ENCODE peak calls at places on chromosome 6, in nine cellular contexts. One of them, this sample, is unnamed.

GRCh38 chr6:166488081-166488685 is 98.3 kb downstream of the RAMACL start:
- DNase-seq in OCI-LY7: no peak
- DNase-seq in mammary epithelial cell: no peak
- DNase-seq in H9: no peak
- DNase-seq in HCT116: no peak
- DNase-seq in GM23248: peak; percentile 19
- DNase-seq in GM12878: peak; percentile 80
- DNase-seq in fibroblast of lung: no peak
- DNase-seq in DND-41: peak; percentile 88
- DNase-seq in this sample: no peak

GRCh38 chr6:16600026-16600425 is 161.2 kb downstream of the ATXN1 start:
- DNase-seq in OCI-LY7: no peak
- DNase-seq in mammary epithelial cell: no peak
- DNase-seq in H9: no peak
- DNase-seq in HCT116: no peak
- DNase-seq in GM23248: no peak
- DNase-seq in GM12878: no peak
- DNase-seq in fibroblast of lung: no peak
- DNase-seq in DND-41: no peak
- DNase-seq in this sample: no peak

GRCh38 chr6:146287691-146288369 is 255.8 kb upstream of the RAB32 start:
- DNase-seq in OCI-LY7: no peak
- DNase-seq in mammary epithelial cell: no peak
- DNase-seq in H9: no peak
- DNase-seq in HCT116: no peak
- DNase-seq in GM23248: peak; percentile 37
- DNase-seq in GM12878: no peak
- DNase-seq in fibroblast of lung: peak; percentile 72
- DNase-seq in DND-41: no peak
- DNase-seq in this sample: no peak

GRCh38 chr6:38671885-38672467 is 31.0 kb downstream of the GLO1 start:
- DNase-seq in OCI-LY7: peak; percentile 62
- DNase-seq in mammary epithelial cell: peak; percentile 56
- DNase-seq in H9: peak; percentile 33
- DNase-seq in HCT116: peak; percentile 28
- DNase-seq in GM23248: peak; percentile 79
- DNase-seq in GM12878: peak; percentile 55
- DNase-seq in fibroblast of lung: peak; percentile 43
- DNase-seq in DND-41: peak; percentile 30
- DNase-seq in this sample: peak; percentile 80

GRCh38 chr6:105936972-105937371 is 149.2 kb upstream of the PRDM1 start:
- DNase-seq in OCI-LY7: no peak
- DNase-seq in mammary epithelial cell: no peak
- DNase-seq in H9: no peak
- DNase-seq in HCT116: no peak
- DNase-seq in GM23248: no peak
- DNase-seq in GM12878: no peak
- DNase-seq in fibroblast of lung: no peak
- DNase-seq in DND-41: no peak
- DNase-seq in this sample: no peak

GRCh38 chr6:15948930-15949900 is 179.7 kb upstream of the MYLIP start:
- DNase-seq in OCI-LY7: no peak
- DNase-seq in mammary epithelial cell: peak; percentile 57
- DNase-seq in H9: peak; percentile 42
- DNase-seq in HCT116: no peak
- DNase-seq in GM23248: no peak
- DNase-seq in GM12878: no peak
- DNase-seq in fibroblast of lung: peak; percentile 34
- DNase-seq in DND-41: no peak
- DNase-seq in this sample: peak; percentile 43

GRCh38 chr6:142162780-142163179 is 15.7 kb downstream of the VTA1 start:
- DNase-seq in OCI-LY7: no peak
- DNase-seq in mammary epithelial cell: no peak
- DNase-seq in H9: no peak
- DNase-seq in HCT116: no peak
- DNase-seq in GM23248: no peak
- DNase-seq in GM12878: no peak
- DNase-seq in fibroblast of lung: no peak
- DNase-seq in DND-41: no peak
- DNase-seq in this sample: no peak

GRCh38 chr6:1137849-1138248 is 174.0 kb upstream of the FOXQ1 start:
- DNase-seq in OCI-LY7: no peak
- DNase-seq in mammary epithelial cell: no peak
- DNase-seq in H9: no peak
- DNase-seq in HCT116: no peak
- DNase-seq in GM23248: no peak
- DNase-seq in GM12878: no peak
- DNase-seq in fibroblast of lung: no peak
- DNase-seq in DND-41: no peak
- DNase-seq in this sample: no peak

GRCh38 chr6:36852481-36853147 is 13.4 kb upstream of the CPNE5 start:
- DNase-seq in OCI-LY7: no peak
- DNase-seq in mammary epithelial cell: peak; percentile 61
- DNase-seq in H9: no peak
- DNase-seq in HCT116: no peak
- DNase-seq in GM23248: peak; percentile 92
- DNase-seq in GM12878: no peak
- DNase-seq in fibroblast of lung: peak; percentile 68
- DNase-seq in DND-41: no peak
- DNase-seq in this sample: peak; percentile 53

GRCh38 chr6:81767163-81768000 is 14.9 kb upstream of the TENT5A start:
- DNase-seq in OCI-LY7: no peak
- DNase-seq in mammary epithelial cell: peak; percentile 5
- DNase-seq in H9: no peak
- DNase-seq in HCT116: no peak
- DNase-seq in GM23248: peak; percentile 83
- DNase-seq in GM12878: no peak
- DNase-seq in fibroblast of lung: peak; percentile 76
- DNase-seq in DND-41: no peak
- DNase-seq in this sample: peak; percentile 52

GRCh38 chr6:2215342-2215741 is 30.1 kb downstream of the GMDS start:
- DNase-seq in OCI-LY7: no peak
- DNase-seq in mammary epithelial cell: no peak
- DNase-seq in H9: no peak
- DNase-seq in HCT116: no peak
- DNase-seq in GM23248: no peak
- DNase-seq in GM12878: no peak
- DNase-seq in fibroblast of lung: peak; percentile 41
- DNase-seq in DND-41: no peak
- DNase-seq in this sample: no peak

GRCh38 chr6:104321301-104321700 is 538.4 kb downstream of the HACE1 start:
- DNase-seq in OCI-LY7: no peak
- DNase-seq in mammary epithelial cell: no peak
- DNase-seq in H9: no peak
- DNase-seq in HCT116: no peak
- DNase-seq in GM23248: no peak
- DNase-seq in GM12878: no peak
- DNase-seq in fibroblast of lung: no peak
- DNase-seq in DND-41: no peak
- DNase-seq in this sample: no peak

GRCh38 chr6:136138003-136138402 is 112.1 kb downstream of the MTFR2 start:
- DNase-seq in OCI-LY7: no peak
- DNase-seq in mammary epithelial cell: no peak
- DNase-seq in H9: no peak
- DNase-seq in HCT116: no peak
- DNase-seq in GM23248: no peak
- DNase-seq in GM12878: no peak
- DNase-seq in fibroblast of lung: no peak
- DNase-seq in DND-41: no peak
- DNase-seq in this sample: no peak

GRCh38 chr6:2794171-2794730 is 29.1 kb downstream of the WRNIP1 start:
- DNase-seq in OCI-LY7: no peak
- DNase-seq in mammary epithelial cell: peak; percentile 71
- DNase-seq in H9: no peak
- DNase-seq in HCT116: no peak
- DNase-seq in GM23248: peak; percentile 37
- DNase-seq in GM12878: no peak
- DNase-seq in fibroblast of lung: peak; percentile 65
- DNase-seq in DND-41: no peak
- DNase-seq in this sample: no peak

GRCh38 chr6:82017316-82017715 is 230.2 kb downstream of the IBTK start:
- DNase-seq in OCI-LY7: no peak
- DNase-seq in mammary epithelial cell: peak; percentile 95
- DNase-seq in H9: peak; percentile 45
- DNase-seq in HCT116: peak; percentile 55
- DNase-seq in GM23248: peak; percentile 95
- DNase-seq in GM12878: no peak
- DNase-seq in fibroblast of lung: peak; percentile 77
- DNase-seq in DND-41: no peak
- DNase-seq in this sample: peak; percentile 80

GRCh38 chr6:16752206-16752867 is 8.9 kb downstream of the ATXN1 start:
- DNase-seq in OCI-LY7: no peak
- DNase-seq in mammary epithelial cell: peak; percentile 88
- DNase-seq in H9: no peak
- DNase-seq in HCT116: no peak
- DNase-seq in GM23248: peak; percentile 98
- DNase-seq in GM12878: no peak
- DNase-seq in fibroblast of lung: peak; percentile 91
- DNase-seq in DND-41: no peak
- DNase-seq in this sample: no peak

GRCh38 chr6:132247381-132248159 is 153.7 kb downstream of the MOXD1 start:
- DNase-seq in OCI-LY7: no peak
- DNase-seq in mammary epithelial cell: no peak
- DNase-seq in H9: no peak
- DNase-seq in HCT116: no peak
- DNase-seq in GM23248: peak; percentile 81
- DNase-seq in GM12878: no peak
- DNase-seq in fibroblast of lung: peak; percentile 52
- DNase-seq in DND-41: no peak
- DNase-seq in this sample: no peak

GRCh38 chr6:148716811-148717210 is 30.0 kb upstream of the UST start:
- DNase-seq in OCI-LY7: no peak
- DNase-seq in mammary epithelial cell: no peak
- DNase-seq in H9: no peak
- DNase-seq in HCT116: no peak
- DNase-seq in GM23248: peak; percentile 33
- DNase-seq in GM12878: no peak
- DNase-seq in fibroblast of lung: no peak
- DNase-seq in DND-41: no peak
- DNase-seq in this sample: no peak

GRCh38 chr6:131764350-131764749 is 43.5 kb upstream of the ENPP1 start:
- DNase-seq in OCI-LY7: no peak
- DNase-seq in mammary epithelial cell: no peak
- DNase-seq in H9: no peak
- DNase-seq in HCT116: no peak
- DNase-seq in GM23248: peak; percentile 76
- DNase-seq in GM12878: no peak
- DNase-seq in fibroblast of lung: no peak
- DNase-seq in DND-41: no peak
- DNase-seq in this sample: peak; percentile 26

GRCh38 chr6:158680441-158680840 is 30.6 kb downstream of the SYTL3 start:
- DNase-seq in OCI-LY7: no peak
- DNase-seq in mammary epithelial cell: no peak
- DNase-seq in H9: no peak
- DNase-seq in HCT116: no peak
- DNase-seq in GM23248: no peak
- DNase-seq in GM12878: no peak
- DNase-seq in fibroblast of lung: no peak
- DNase-seq in DND-41: no peak
- DNase-seq in this sample: no peak
- H3K79me2 ChIP-seq in OCI-LY7: no peaks in the 10 kb centered on the region
- H3K79me2 ChIP-seq in mammary epithelial cell: no peaks in the 10 kb centered on the region
- H3K79me2 ChIP-seq in H9: no peaks in the 10 kb centered on the region
- H3K79me2 ChIP-seq in HCT116: no peaks in the 10 kb centered on the region
- H3K79me2 ChIP-seq in GM23248: no peaks in the 10 kb centered on the region
- H3K79me2 ChIP-seq in GM12878: no peaks in the 10 kb centered on the region
- H3K79me2 ChIP-seq in fibroblast of lung: no peaks in the 10 kb centered on the region
- H3K79me2 ChIP-seq in DND-41: no peaks in the 10 kb centered on the region
- H3K79me2 ChIP-seq in this sample: no peaks in the 10 kb centered on the region

GRCh38 chr6:155344341-155345006 is 30.2 kb upstream of the TFB1M start:
- DNase-seq in OCI-LY7: no peak
- DNase-seq in mammary epithelial cell: no peak
- DNase-seq in H9: no peak
- DNase-seq in HCT116: no peak
- DNase-seq in GM23248: no peak
- DNase-seq in GM12878: no peak
- DNase-seq in fibroblast of lung: no peak
- DNase-seq in DND-41: no peak
- DNase-seq in this sample: no peak
- H3K9me3 ChIP-seq in OCI-LY7: peaks cover 30% of the 10 kb centered on the region
- H3K9me3 ChIP-seq in mammary epithelial cell: no peaks in the 10 kb centered on the region
- H3K9me3 ChIP-seq in H9: no peaks in the 10 kb centered on the region
- H3K9me3 ChIP-seq in HCT116: no peaks in the 10 kb centered on the region
- H3K9me3 ChIP-seq in GM23248: no peaks in the 10 kb centered on the region
- H3K9me3 ChIP-seq in GM12878: peaks cover 45% of the 10 kb centered on the region
- H3K9me3 ChIP-seq in fibroblast of lung: no peaks in the 10 kb centered on the region
- H3K9me3 ChIP-seq in DND-41: no peaks in the 10 kb centered on the region
- H3K9me3 ChIP-seq in this sample: no peaks in the 10 kb centered on the region

DNA sequence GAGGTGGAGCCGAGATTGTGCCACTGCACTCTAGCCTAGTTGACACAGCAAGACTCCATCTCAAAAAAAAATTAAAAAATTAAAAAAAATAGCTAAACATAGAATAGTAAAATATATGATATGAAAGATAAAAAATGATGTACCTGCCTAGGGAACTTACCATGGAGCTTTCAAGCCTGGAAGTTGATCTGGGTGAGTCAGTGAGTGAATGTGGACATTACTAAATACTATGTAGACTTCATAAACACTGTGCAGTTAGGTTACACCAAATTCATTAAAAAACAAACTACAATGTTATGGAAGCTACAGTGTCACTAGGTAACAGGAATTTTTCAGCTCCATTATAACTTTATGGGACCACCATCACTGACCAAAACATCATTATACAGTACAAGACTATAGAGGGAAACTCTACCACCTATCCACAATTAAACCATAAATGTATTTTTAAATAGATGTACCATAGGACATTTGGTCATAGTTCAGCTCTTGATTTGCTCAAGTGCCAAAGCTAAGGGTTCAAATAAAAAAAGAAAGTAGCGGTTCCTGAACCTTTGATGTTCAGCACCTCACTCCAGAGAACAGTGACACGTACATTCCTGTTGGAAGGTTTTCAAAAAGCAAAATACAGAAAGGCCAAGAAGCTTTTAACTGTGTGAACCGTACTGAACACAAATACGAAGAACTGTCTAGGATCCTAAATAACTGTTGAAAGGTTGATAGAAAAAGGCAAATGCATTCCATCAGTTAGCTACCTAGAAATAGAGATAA is 52.4 kb upstream of the SPDEF start:
- DNase-seq in OCI-LY7: no peak
- DNase-seq in mammary epithelial cell: no peak
- DNase-seq in H9: no peak
- DNase-seq in HCT116: no peak
- DNase-seq in GM23248: peak; percentile 35
- DNase-seq in GM12878: no peak
- DNase-seq in fibroblast of lung: no peak
- DNase-seq in DND-41: no peak
- DNase-seq in this sample: no peak
- H3K79me2 ChIP-seq in OCI-LY7: peaks cover 22% of the 10 kb centered on the region
- H3K79me2 ChIP-seq in mammary epithelial cell: peaks cover 53% of the 10 kb centered on the region
- H3K79me2 ChIP-seq in H9: no peaks in the 10 kb centered on the region
- H3K79me2 ChIP-seq in HCT116: peaks cover 39% of the 10 kb centered on the region
- H3K79me2 ChIP-seq in GM23248: peaks cover 74% of the 10 kb centered on the region
- H3K79me2 ChIP-seq in GM12878: peaks cover 33% of the 10 kb centered on the region
- H3K79me2 ChIP-seq in fibroblast of lung: peaks cover 6% of the 10 kb centered on the region
- H3K79me2 ChIP-seq in DND-41: peaks cover 19% of the 10 kb centered on the region
- H3K79me2 ChIP-seq in this sample: no peaks in the 10 kb centered on the region

DNA sequence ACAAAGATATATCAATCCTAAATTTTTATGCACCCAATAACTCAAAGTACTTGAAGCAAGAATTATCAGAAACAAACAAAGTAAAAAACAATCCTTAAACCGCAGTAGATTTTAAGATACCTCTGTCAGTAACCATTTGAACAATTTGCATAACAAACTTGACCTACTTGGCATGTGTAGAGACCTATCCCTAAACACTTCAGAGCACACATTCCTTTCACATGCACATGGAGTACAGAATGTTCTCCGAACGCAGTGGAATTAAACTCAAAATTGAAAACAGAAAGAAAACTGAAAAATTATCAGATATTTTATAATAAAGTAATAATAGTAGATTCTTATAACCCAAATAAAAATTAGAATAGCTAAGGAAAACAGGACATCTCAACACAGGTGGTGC is 162.6 kb upstream of the THBS2 start:
- DNase-seq in OCI-LY7: no peak
- DNase-seq in mammary epithelial cell: no peak
- DNase-seq in H9: no peak
- DNase-seq in HCT116: no peak
- DNase-seq in GM23248: no peak
- DNase-seq in GM12878: no peak
- DNase-seq in fibroblast of lung: no peak
- DNase-seq in DND-41: no peak
- DNase-seq in this sample: no peak
- H3K9me3 ChIP-seq in OCI-LY7: peaks cover 7% of the 10 kb centered on the region
- H3K9me3 ChIP-seq in mammary epithelial cell: peaks cover 4% of the 10 kb centered on the region
- H3K9me3 ChIP-seq in H9: peaks cover 7% of the 10 kb centered on the region
- H3K9me3 ChIP-seq in HCT116: peaks cover 5% of the 10 kb centered on the region
- H3K9me3 ChIP-seq in GM23248: no peaks in the 10 kb centered on the region
- H3K9me3 ChIP-seq in GM12878: no peaks in the 10 kb centered on the region
- H3K9me3 ChIP-seq in fibroblast of lung: no peaks in the 10 kb centered on the region
- H3K9me3 ChIP-seq in DND-41: peaks cover 11% of the 10 kb centered on the region
- H3K9me3 ChIP-seq in this sample: peaks cover 15% of the 10 kb centered on the region

This sample was measured in trophoblast cell.